ENCODE peak calls at places on chromosomes 7 and 10, in ten cellular contexts. B is epithelial cell of esophagus, E is fibroblast of the aortic adventitia, D is retinal pigment epithelial cell, J is mucosa of descending colon, O is PC-3, C is AG04450, W is tibial nerve, L is cardiac muscle cell, T is endothelial cell. P is an unnamed sample.

GRCh38 chr10:125084191-125085186 is 75.9 kb downstream of the CTBP2 start:
- DNase-seq in B (peak; percentile 93), E (peak; percentile 92), D (peak; percentile 93), J (no peak), O (peak; percentile 87), C (peak; percentile 78), W (no peak), L (peak; percentile 89), T (no peak), P (peak; percentile 95)

GRCh38 chr10:24156686-24157085 is 52.3 kb upstream of the KIAA1217 start:
- DNase-seq in B (peak; percentile 45), E (peak; percentile 13), D (peak; percentile 4), J (no peak), O (no peak), C (no peak), W (no peak), L (no peak), T (no peak), P (no peak)

GRCh38 chr10:101140084-101140949 is 9.2 kb downstream of the TLX1 start:
- DNase-seq in B (no peak), E (no peak), D (no peak), J (no peak), O (no peak), C (no peak), W (no peak), L (no peak), T (no peak), P (no peak)

GRCh38 chr7:108875139-108875538 is 305.5 kb downstream of the DNAJB9 start:
- DNase-seq in B (peak; percentile 13), E (peak; percentile 57), D (no peak), J (no peak), O (peak; percentile 41), C (no peak), W (no peak), L (peak; percentile 53), T (no peak), P (peak; percentile 56)

GRCh38 chr7:41942468-41943097 is 239.7 kb upstream of the INHBA start:
- DNase-seq in B (no peak), E (peak; percentile 13), D (no peak), J (peak; percentile 60), O (peak; percentile 46), C (peak; percentile 55), W (no peak), L (peak; percentile 25), T (no peak), P (peak; percentile 61)

GRCh38 chr10:86411281-86411841 is 44.8 kb upstream of the GRID1 start:
- DNase-seq in B (no peak), E (peak; percentile 92), D (no peak), J (no peak), O (no peak), C (peak; percentile 46), W (no peak), L (peak; percentile 82), T (no peak), P (no peak)

GRCh38 chr7:34652784-34653183 is 5.2 kb upstream of the NPSR1 start:
- DNase-seq in B (no peak), E (no peak), D (peak; percentile 24), J (no peak), O (peak; percentile 34), C (no peak), W (no peak), L (no peak), T (no peak), P (no peak)

GRCh38 chr10:126569513-126570447 is 100.7 kb downstream of the C10orf90 start:
- DNase-seq in B (peak; percentile 62), E (peak; percentile 90), D (peak; percentile 82), J (no peak), O (peak; percentile 67), C (peak; percentile 50), W (no peak), L (peak; percentile 72), T (no peak), P (peak; percentile 42)

GRCh38 chr10:86371691-86372090 is 5.1 kb upstream of the GRID1 start:
- DNase-seq in B (no peak), E (no peak), D (no peak), J (no peak), O (no peak), C (no peak), W (no peak), L (no peak), T (no peak), P (no peak)

GRCh38 chr7:84187087-84187805 is 7.3 kb downstream of the SEMA3A start:
- DNase-seq in B (no peak), E (peak; percentile 66), D (no peak), J (no peak), O (peak; percentile 16), C (no peak), W (no peak), L (peak; percentile 34), T (no peak), P (no peak)

GRCh38 chr7:107559864-107560263 is 3.9 kb downstream of the COG5 start:
- DNase-seq in B (peak; percentile 69), E (peak; percentile 80), D (no peak), J (no peak), O (peak; percentile 31), C (no peak), W (no peak), L (peak; percentile 69), T (no peak), P (peak; percentile 55)

GRCh38 chr10:67924136-67924535 is 39.7 kb downstream of the SIRT1 start:
- DNase-seq in B (peak; percentile 27), E (no peak), D (no peak), J (no peak), O (peak; percentile 61), C (no peak), W (no peak), L (no peak), T (no peak), P (no peak)

GRCh38 chr7:65980478-65981250 is 1.3 kb downstream of the GUSB start:
- DNase-seq in B (no peak), E (no peak), D (peak; percentile 8), J (peak; percentile 79), O (peak; percentile 15), C (no peak), W (peak; percentile 32), L (peak; percentile 11), T (no peak), P (peak; percentile 16)

GRCh38 chr10:3198900-3199299 is 26.3 kb upstream of the PITRM1 start:
- DNase-seq in B (no peak), E (no peak), D (no peak), J (no peak), O (no peak), C (no peak), W (no peak), L (no peak), T (no peak), P (no peak)

GRCh38 chr10:121781101-121781500 is 146.7 kb downstream of the ATE1 start:
- DNase-seq in B (peak; percentile 97), E (no peak), D (no peak), J (no peak), O (peak; percentile 52), C (no peak), W (no peak), L (no peak), T (no peak), P (peak; percentile 47)

GRCh38 chr10:131496351-131497052 is 185.0 kb upstream of the TCERG1L start:
- DNase-seq in B (no peak), E (no peak), D (no peak), J (no peak), O (no peak), C (no peak), W (no peak), L (no peak), T (no peak), P (no peak)

GRCh38 chr7:135143874-135144668 is 3.8 kb upstream of the TMEM140 start:
- DNase-seq in B (no peak), E (peak; percentile 30), D (no peak), J (no peak), O (no peak), C (no peak), W (no peak), L (peak; percentile 51), T (no peak), P (no peak)

GRCh38 chr7:151429555-151430331 is 10.2 kb downstream of the CRYGN start:
- DNase-seq in B (peak; percentile 35), E (peak; percentile 31), D (no peak), J (peak; percentile 55), O (peak; percentile 9), C (no peak), W (no peak), L (peak; percentile 45), T (no peak), P (peak; percentile 71)

DNA sequence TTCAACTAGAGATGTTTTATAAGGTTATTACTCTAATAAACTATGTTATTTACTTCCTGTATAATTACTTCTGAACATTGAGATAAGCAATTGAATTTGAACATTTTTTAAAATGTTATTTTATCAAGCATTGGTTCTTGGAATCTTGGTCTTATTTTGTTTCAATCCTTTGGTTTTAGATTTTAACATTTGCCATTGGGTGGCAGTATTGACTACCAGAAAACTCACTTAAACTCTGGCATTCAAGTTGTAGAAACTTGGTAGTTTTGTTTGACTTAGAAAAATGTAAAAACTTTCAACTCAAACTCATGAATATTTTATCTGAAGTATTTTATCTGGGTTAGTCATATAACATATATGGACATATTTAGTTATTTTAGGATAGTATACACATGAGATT is 48.1 kb downstream of the ATRNL1 start:
- DNase-seq in B (peak; percentile 13), E (peak; percentile 30), D (no peak), J (no peak), O (no peak), C (no peak), W (no peak), L (peak; percentile 29), T (no peak), P (peak; percentile 27)
- TF ChIP-seq CTCF in B (peak; percentile 28), E (peak; percentile 38), D (peak; percentile 49), J (no peak), O (peak; percentile 56), C (peak; percentile 40), W (no peak), L (peak; percentile 42), T (peak; percentile 43), P (peak; percentile 31)

GRCh38 chr10:96789571-96790108 is 42.5 kb upstream of the LCOR start:
- DNase-seq in B (no peak), E (peak; percentile 49), D (no peak), J (no peak), O (no peak), C (no peak), W (no peak), L (no peak), T (no peak), P (peak; percentile 56)
- TF ChIP-seq CTCF in B (no peak), E (peak; percentile 79), D (no peak), J (no peak), O (no peak), C (peak; percentile 81), W (no peak), L (no peak), T (no peak), P (peak; percentile 52)

GRCh38 chr10:34223658-34224057 is 591.4 kb downstream of the PARD3 start:
- DNase-seq in B (no peak), E (no peak), D (no peak), J (no peak), O (peak; percentile 35), C (no peak), W (no peak), L (no peak), T (no peak), P (peak; percentile 5)
- TF ChIP-seq CTCF in B (no peak), E (no peak), D (no peak), J (no peak), O (peak; percentile 78), C (no peak), W (no peak), L (peak; percentile 4), T (no peak), P (no peak)

DNA sequence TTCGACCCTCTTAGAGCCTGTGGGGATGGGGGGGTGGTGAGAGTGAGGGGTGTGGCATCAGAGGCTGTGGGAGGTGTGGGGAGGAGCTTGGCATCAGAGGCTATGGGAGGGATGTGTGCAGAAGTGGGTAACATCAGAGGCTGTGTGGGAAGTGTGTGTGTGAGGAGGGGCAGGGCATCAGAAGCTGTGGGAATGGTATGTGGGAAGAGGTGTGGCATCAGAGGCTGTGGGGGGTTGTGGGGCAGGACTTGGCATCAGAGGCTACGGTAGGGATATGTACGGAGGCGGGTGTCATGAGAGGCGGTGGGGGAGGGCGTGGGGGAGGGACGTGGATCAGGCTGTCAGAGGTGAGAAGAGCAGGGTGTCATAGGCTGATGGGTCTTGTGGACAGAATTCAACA is 97.4 kb downstream of the SEC23IP start:
- DNase-seq in B (no peak), E (no peak), D (no peak), J (no peak), O (no peak), C (no peak), W (no peak), L (no peak), T (no peak), P (no peak)
- TF ChIP-seq CTCF in B (no peak), E (no peak), D (no peak), J (no peak), O (no peak), C (no peak), W (no peak), L (no peak), T (no peak), P (no peak)

P was measured in MCF 10A.